ENCODE peak calls at places on chromosomes 4 and X, in seven cellular contexts. A is kidney tubule cell; Q is stimulated activated CD8-positive, alpha-beta memory T cell treated with anti-CD3 and anti-CD28 coated beads, Interleukin-4, amount 100 ng/mL, for 48 hours; Z is tibial artery; V is SW480; L is ELR; F is mucosa of descending colon. N is an unnamed sample.

GRCh38 chr4:152534541-152535231 is 1.2 kb downstream of the FBXW7 start:
- DNase-seq in A (peak), Q (peak), Z (peak), V (peak), L (peak), F (peak), N (peak)

GRCh38 chr4:39855909-39856512 is 121.7 kb downstream of the PDS5A start:
- DNase-seq in A (peak), Q (no peak), Z (no peak), V (peak), L (peak), F (no peak), N (no peak)

GRCh38 chr4:181959121-181959520 is 284.1 kb upstream of the TENM3 start:
- DNase-seq in A (peak), Q (no peak), Z (no peak), V (no peak), L (peak), F (no peak), N (no peak)

GRCh38 chrX:75301060-75301459 is 27.2 kb downstream of the UPRT start:
- DNase-seq in A (no peak), Q (no peak), Z (no peak), V (no peak), L (no peak), F (no peak), N (no peak)

GRCh38 chr4:78145622-78146021 is 88.5 kb downstream of the FRAS1 start:
- DNase-seq in A (no peak), Q (no peak), Z (no peak), V (no peak), L (no peak), F (no peak), N (no peak)

GRCh38 chr4:123577507-123577906 is 180.9 kb downstream of the SPRY1 start:
- DNase-seq in A (no peak), Q (no peak), Z (no peak), V (no peak), L (no peak), F (no peak), N (no peak)

GRCh38 chr4:38322709-38323108 is 341.3 kb upstream of the KLF3 start:
- DNase-seq in A (peak), Q (no peak), Z (peak), V (peak), L (peak), F (peak), N (no peak)

GRCh38 chrX:54496936-54497335 is 902 bp upstream of the FGD1 start:
- DNase-seq in A (no peak), Q (no peak), Z (no peak), V (no peak), L (no peak), F (no peak), N (no peak)

GRCh38 chr4:85486425-85487101 is 11.6 kb downstream of the ARHGAP24 start:
- DNase-seq in A (no peak), Q (no peak), Z (no peak), V (no peak), L (peak), F (no peak), N (no peak)

GRCh38 chr4:177006331-177006730 is 213.6 kb upstream of the VEGFC start:
- DNase-seq in A (no peak), Q (no peak), Z (no peak), V (no peak), L (no peak), F (no peak), N (no peak)

GRCh38 chr4:176002007-176002623 is 63.5 kb upstream of the WDR17 start:
- DNase-seq in A (peak), Q (no peak), Z (peak), V (no peak), L (peak), F (peak), N (no peak)

GRCh38 chr4:170001688-170002267 is 24.4 kb downstream of the MFAP3L start:
- DNase-seq in A (no peak), Q (no peak), Z (no peak), V (no peak), L (no peak), F (no peak), N (no peak)

GRCh38 chr4:168857546-168858314 is 152.3 kb downstream of the CBR4 start:
- DNase-seq in A (no peak), Q (no peak), Z (no peak), V (no peak), L (peak), F (no peak), N (no peak)